ENCODE peak calls at places on chromosomes 13 and 19, in four cellular contexts. B is A549, F is IMR-90, A is K562. M is an unnamed sample.

GRCh38 chr13:28429685-28430290 is 65.1 kb downstream of the FLT1 start:
- DNase-seq in B (no peak), F (peak; percentile 60), A (no peak), M (peak; percentile 84)

GRCh38 chr13:74134777-74135305 is 637 bp upstream of the KLF12 start:
- DNase-seq in F (no peak), B (peak; percentile 48), A (peak; percentile 2), M (no peak)

GRCh38 chr19:11814707-11815050 is 606 bp downstream of the ZNF440 start:
- DNase-seq in F (peak; percentile 29), A (no peak), B (no peak), M (no peak)

GRCh38 chr13:97749174-97749573 is 204.3 kb upstream of the IPO5 start:
- DNase-seq in B (peak; percentile 50), F (peak; percentile 1), A (no peak), M (no peak)

GRCh38 chr13:35472308-35473008 is 4.0 kb downstream of the MAB21L1 start:
- DNase-seq in F (no peak), B (no peak), A (no peak), M (no peak)

GRCh38 chr19:35261356-35262100 is 7.2 kb upstream of the USF2 start:
- DNase-seq in A (no peak), F (no peak), B (no peak), M (no peak)

GRCh38 chr19:31127132-31127967 is 221.9 kb downstream of the TSHZ3 start:
- DNase-seq in A (no peak), F (peak; percentile 99), B (peak; percentile 82), M (no peak)

GRCh38 chr19:5926641-5927438 is 12.8 kb downstream of the CAPS start:
- DNase-seq in A (no peak), B (no peak), F (no peak), M (no peak)

GRCh38 chr13:113047587-113047986 is 58.0 kb upstream of the F7 start:
- DNase-seq in B (no peak), F (no peak), A (no peak), M (no peak)

GRCh38 chr13:57640582-57640981 is 9.0 kb downstream of the PCDH17 start:
- DNase-seq in F (no peak), A (no peak), B (no peak), M (no peak)

GRCh38 chr13:22839554-22840286 is 341.1 kb upstream of the SGCG start:
- DNase-seq in B (no peak), F (no peak), A (peak; percentile 4), M (no peak)

GRCh38 chr13:37453246-37453645 is 145.3 kb downstream of the POSTN start:
- DNase-seq in B (no peak), A (no peak), F (no peak), M (no peak)

GRCh38 chr19:53553159-53553558 is 15.2 kb downstream of the ZNF331 start:
- DNase-seq in F (peak; percentile 28), A (no peak), B (no peak), M (no peak)

GRCh38 chr19:54164369-54165068 is 5.0 kb upstream of the LENG1 start:
- DNase-seq in F (peak; percentile 22), A (peak; percentile 90), B (peak; percentile 92), M (no peak)

GRCh38 chr13:70844391-70845108 is 736.3 kb upstream of the KLHL1 start:
- DNase-seq in F (no peak), A (no peak), B (no peak), M (no peak)

GRCh38 chr13:99477493-99477892 is 23.8 kb upstream of the TM9SF2 start:
- DNase-seq in A (no peak), F (no peak), B (no peak), M (no peak)

GRCh38 chr13:80363890-80364503 is 23.1 kb upstream of the SPRY2 start:
- DNase-seq in F (peak; percentile 49), A (peak; percentile 21), B (peak; percentile 15), M (no peak)

GRCh38 chr13:42681394-42681793 is 100.0 kb upstream of the FAM216B start:
- DNase-seq in B (no peak), A (no peak), F (no peak), M (no peak)

GRCh38 chr13:31638577-31638976 is 100.7 kb upstream of the RXFP2 start:
- DNase-seq in F (peak; percentile 65), A (no peak), B (no peak), M (no peak)
- TF ChIP-seq ELK1 in F (no peak), A (no peak), B (no peak), M (no peak)

GRCh38 chr19:16824658-16825311 is 4.4 kb upstream of the SIN3B start:
- DNase-seq in F (peak; percentile 51), B (no peak), A (no peak), M (no peak)
- TF ChIP-seq ELK1 in F (no peak), B (no peak), A (no peak), M (no peak)

GRCh38 chr13:109402976-109403375 is 383.4 kb downstream of the IRS2 start:
- DNase-seq in F (no peak), A (no peak), B (no peak), M (no peak)
- TF ChIP-seq ELK1 in F (no peak), A (no peak), B (no peak), M (no peak)

DNA sequence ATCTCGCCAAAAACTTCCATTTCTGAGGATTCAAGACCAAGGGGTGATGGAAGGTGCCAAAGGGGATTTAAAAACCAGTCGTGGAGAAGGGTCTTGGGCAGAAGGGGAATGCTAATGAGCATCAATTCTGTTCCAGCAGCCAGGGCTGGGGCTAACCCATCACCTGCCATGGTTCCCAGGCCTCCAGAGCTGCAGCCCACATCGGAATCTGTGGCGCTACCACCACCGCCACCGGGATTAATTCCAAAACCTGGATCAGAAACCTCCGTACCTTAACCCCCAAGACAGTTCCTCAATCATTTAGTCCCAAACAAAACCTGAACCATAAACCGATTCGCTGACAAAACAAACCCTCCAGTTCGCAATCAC is 591 bp downstream of the ZNF615 start:
- DNase-seq in B (peak; percentile 18), F (no peak), A (no peak), M (no peak)
- TF ChIP-seq ELK1 in B (no peak), F (no peak), A (no peak), M (no peak)

GRCh38 chr19:40614595-40615411 is 13.6 kb downstream of the LTBP4 start:
- DNase-seq in A (peak; percentile 93), B (peak; percentile 68), F (peak; percentile 99), M (peak; percentile 35)

GRCh38 chr19:40613669-40614594 is 12.8 kb downstream of the LTBP4 start:
- DNase-seq in B (peak; percentile 92), A (peak; percentile 90), F (peak; percentile 72), M (peak; percentile 57)

GRCh38 chr19:40611096-40611495 is 9.9 kb downstream of the LTBP4 start:
- DNase-seq in F (no peak), A (no peak), B (no peak), M (no peak)

GRCh38 chr19:40611900-40612698 is 10.9 kb downstream of the LTBP4 start:
- DNase-seq in A (no peak), B (no peak), F (no peak), M (no peak)

GRCh38 chr19:40612831-40613668 is 11.9 kb downstream of the LTBP4 start:
- DNase-seq in B (peak; percentile 85), A (peak; percentile 94), F (no peak), M (no peak)
- TF ChIP-seq ELK1 in B (no peak), A (no peak), F (no peak), M (no peak)

GRCh38 chr13:31733709-31734108 is 5.6 kb upstream of the RXFP2 start:
- DNase-seq in B (no peak), F (no peak), A (no peak), M (no peak)

GRCh38 chr13:31733066-31733465 is 6.3 kb upstream of the RXFP2 start:
- DNase-seq in F (peak; percentile 40), A (no peak), B (no peak), M (no peak)

DNA sequence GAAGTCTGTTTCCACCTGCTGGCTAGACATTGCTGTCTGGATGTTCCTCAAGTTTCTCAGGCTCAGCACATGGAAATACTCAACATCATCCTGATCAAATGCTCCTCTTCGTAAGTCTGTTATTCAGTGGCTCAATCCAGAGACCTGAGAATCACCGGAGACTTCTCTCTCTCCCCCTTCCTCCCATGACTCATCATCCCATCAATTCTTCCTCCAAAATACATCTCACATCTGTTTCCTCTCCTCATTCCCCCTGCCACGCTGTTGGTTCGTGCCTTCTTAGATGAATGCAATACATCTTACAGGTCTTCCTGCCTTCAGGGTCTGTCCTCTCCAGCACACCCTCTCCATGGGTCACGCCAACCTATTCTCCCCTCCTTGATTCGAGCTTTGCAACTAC is 7.4 kb upstream of the RXFP2 start:
- DNase-seq in F (no peak), A (no peak), B (no peak), M (no peak)
- TF ChIP-seq ELK1 in F (no peak), A (no peak), B (no peak), M (no peak)

DNA sequence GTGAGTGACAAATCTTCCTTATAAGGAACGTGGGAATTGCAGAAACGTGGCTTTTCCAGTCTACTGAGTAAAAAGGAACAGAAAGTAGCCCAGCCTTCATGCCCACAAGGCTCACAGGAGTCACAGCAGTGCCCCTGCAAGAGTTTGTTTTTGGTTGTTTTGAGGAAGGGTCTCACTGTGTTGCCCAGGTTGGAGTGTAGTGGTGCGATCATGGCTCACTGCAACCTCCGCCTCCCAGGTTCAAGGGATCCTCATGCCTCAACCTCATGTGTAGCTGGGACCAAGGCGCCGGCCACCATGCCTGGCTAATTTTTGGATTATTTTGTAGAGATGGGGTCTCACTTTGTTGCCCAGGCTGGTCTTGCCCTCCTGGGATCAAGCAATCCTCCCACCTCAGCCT is 5.0 kb downstream of the MYPOP start:
- DNase-seq in F (no peak), B (no peak), A (no peak), M (no peak)
- TF ChIP-seq ELK1 in F (no peak), B (no peak), A (no peak), M (no peak)

M was measured in GM12878.